ENCODE peak calls at places on chromosomes 12 and 14, in four cellular contexts. C is transverse colon, Z is HL-60, V is stomach. H is an unnamed sample.

GRCh38 chr14:60935283-60935682 is 45.6 kb downstream of the TRMT5 start:
- DNase-seq in C (no peak), Z (no peak), V (no peak), H (no peak)

GRCh38 chr14:20697273-20698017 is 8.9 kb downstream of the ANG start:
- DNase-seq in Z (no peak), C (peak), V (peak), H (peak)

GRCh38 chr12:116320839-116321238 is 43.3 kb upstream of the MED13L start:
- DNase-seq in Z (no peak), V (no peak), C (no peak), H (no peak)

GRCh38 chr14:67680121-67680602 is 5.7 kb upstream of the VTI1B start:
- DNase-seq in V (no peak), Z (no peak), C (no peak), H (no peak)

GRCh38 chr14:54177861-54178591 is 218.8 kb upstream of the CDKN3 start:
- DNase-seq in Z (no peak), V (no peak), C (no peak), H (no peak)

GRCh38 chr12:2613674-2614073 is 181.1 kb upstream of the FKBP4 start:
- DNase-seq in Z (no peak), C (no peak), V (no peak), H (peak)

GRCh38 chr12:84950971-84951546 is 38.5 kb upstream of the SLC6A15 start:
- DNase-seq in V (no peak), C (no peak), Z (no peak), H (no peak)

GRCh38 chr12:12717586-12718381 is 616 bp downstream of the CDKN1B start:
- DNase-seq in C (peak), Z (no peak), V (no peak), H (no peak)

GRCh38 chr14:101636081-101636560 is 74.8 kb downstream of the DIO3 start:
- DNase-seq in V (no peak), C (no peak), Z (no peak), H (no peak)

GRCh38 chr12:40668095-40668494 is 24.1 kb upstream of the CNTN1 start:
- DNase-seq in Z (no peak), C (no peak), V (no peak), H (no peak)

GRCh38 chr12:128133321-128134050 is 133.5 kb upstream of the TMEM132C start:
- DNase-seq in Z (no peak), C (no peak), V (no peak), H (no peak)

GRCh38 chr12:124359671-124360581 is 65.0 kb downstream of the RFLNA start:
- DNase-seq in C (peak), V (peak), Z (no peak), H (no peak)

GRCh38 chr14:74414380-74414779 is 11.6 kb downstream of the SYNDIG1L start:
- DNase-seq in V (no peak), C (no peak), Z (no peak), H (no peak)

GRCh38 chr12:107373238-107373809 is 280.0 kb upstream of the CRY1 start:
- DNase-seq in C (no peak), V (no peak), Z (no peak), H (no peak)

GRCh38 chr12:131912526-131913274 is 16.4 kb upstream of the PUS1 start:
- DNase-seq in C (peak), V (peak), Z (no peak), H (no peak)
- TF ChIP-seq POLR2AphosphoS5 in C (peak), V (no peak), Z (no peak), H (no peak)

DNA sequence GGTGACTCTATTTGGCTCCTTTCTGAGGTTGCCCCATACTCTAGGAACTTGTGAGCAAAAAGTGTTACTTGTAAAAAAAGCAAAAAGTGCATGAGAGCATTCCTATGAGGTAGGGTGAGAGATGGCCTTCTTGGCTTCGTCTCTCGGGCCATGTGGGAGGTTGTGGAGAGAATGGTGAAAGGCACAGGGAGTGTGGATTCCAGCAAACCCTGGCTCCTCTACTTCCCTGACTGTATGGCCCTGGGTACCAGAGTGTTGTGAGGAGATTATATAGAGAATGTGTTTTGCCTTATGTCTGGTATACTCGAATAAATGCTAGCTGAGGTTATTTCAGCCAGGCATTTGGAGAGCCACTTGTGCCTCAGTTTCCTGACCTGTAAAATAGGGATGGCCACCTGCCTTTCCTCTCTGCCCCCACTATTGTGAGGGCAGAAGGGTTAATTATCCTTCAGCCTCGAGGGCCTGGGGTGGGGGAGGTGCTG is 11.0 kb downstream of the PLEKHG3 start:
- DNase-seq in Z (no peak), V (no peak), C (no peak), H (no peak)
- H3K27ac ChIP-seq in Z (no peak), V (no peak), C (peak), H (peak)

GRCh38 chr12:120276734-120277133 is 11.2 kb upstream of the PXN start:
- DNase-seq in V (no peak), Z (no peak), C (no peak), H (no peak)
- H3K4me3 ChIP-seq in V (no peak), Z (no peak), C (no peak), H (no peak)

DNA sequence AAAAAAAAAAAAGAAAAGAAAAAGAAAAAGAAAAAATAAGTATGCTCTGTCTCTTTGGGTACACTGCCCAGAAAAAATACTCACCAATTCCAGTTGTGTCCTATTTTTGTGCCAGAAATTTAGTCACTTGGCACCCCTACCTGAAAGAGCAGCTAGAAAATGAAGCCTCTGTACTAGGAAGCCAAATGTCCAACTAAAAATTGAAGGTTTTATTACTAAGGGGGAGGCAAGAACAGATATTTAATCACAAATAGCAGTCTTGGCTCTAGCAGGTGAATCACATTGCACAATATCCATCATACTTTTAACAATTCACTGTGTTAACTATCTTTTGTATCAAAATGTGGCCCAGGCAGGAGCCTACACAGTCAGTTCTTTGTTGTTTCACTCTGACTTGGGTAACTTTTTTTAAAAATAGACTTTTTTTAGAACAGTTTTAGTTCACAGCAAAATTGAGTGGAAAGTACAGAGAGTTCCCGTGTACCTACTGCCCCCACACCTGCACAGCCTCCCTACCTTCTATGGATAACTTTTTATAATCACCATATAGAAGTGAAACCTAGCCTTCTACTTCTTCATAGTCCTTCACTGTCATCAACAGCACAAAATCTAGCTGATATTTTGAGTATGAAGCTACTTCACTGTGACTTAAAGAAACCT is 87.1 kb upstream of the ATF7IP start:
- DNase-seq in Z (no peak), C (no peak), V (no peak), H (no peak)
- TF ChIP-seq POLR2AphosphoS5 in Z (no peak), C (no peak), V (no peak), H (no peak)

DNA sequence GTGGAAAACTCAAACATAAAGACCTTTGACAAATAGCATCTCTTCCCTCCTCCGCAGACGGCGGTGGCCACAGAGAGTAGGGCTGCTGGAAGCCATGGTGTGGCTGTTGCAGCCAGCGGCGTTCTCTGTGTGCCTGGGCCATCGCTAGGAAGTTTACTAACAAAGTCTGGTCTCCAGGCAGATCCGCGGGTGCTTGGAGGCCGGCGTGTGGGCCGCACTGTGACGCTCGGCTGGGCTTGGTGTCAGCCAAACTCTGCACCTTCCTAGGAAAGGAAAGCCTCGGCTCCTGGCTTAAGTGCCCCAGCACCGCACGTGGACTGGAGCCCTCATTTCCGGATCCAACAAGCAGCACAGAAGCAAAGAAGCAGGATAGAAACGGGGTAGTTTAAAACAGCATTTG is 65.5 kb downstream of the CCDC88C start:
- DNase-seq in C (no peak), V (peak), Z (no peak), H (no peak)
- H3K27ac ChIP-seq in C (peak), V (no peak), Z (no peak), H (peak)

GRCh38 chr12:113587720-113588119 is 116.0 kb upstream of the LHX5 start:
- DNase-seq in V (no peak), C (no peak), Z (no peak), H (no peak)
- H3K4me3 ChIP-seq in V (no peak), C (no peak), Z (no peak), H (no peak)

DNA sequence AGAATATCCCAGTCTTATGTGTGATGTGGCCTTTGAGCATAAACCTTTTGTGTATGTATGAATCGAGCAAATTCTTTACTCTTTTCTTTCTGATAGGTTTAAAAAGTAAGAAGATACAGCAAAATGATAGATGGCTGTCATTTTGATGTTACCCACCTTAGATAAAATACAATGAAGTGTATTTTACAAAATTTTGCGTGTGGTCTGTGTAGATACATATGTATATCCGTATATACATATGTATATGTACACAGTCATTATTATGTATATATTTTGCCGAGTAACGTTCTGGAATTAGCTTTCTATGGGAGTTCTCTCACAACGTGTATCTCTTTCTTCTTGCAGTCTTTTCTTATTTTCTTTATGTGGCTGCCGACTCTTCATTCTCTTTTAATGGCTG is 32.5 kb upstream of the CHPT1 start:
- DNase-seq in V (no peak), C (no peak), Z (no peak), H (no peak)
- TF ChIP-seq POLR2AphosphoS5 in V (no peak), C (no peak), Z (no peak), H (no peak)